ENCODE peak calls at places on chromosomes 12 and 14, in seven cellular contexts. R is SK-N-SH, Q is esophagus muscularis mucosa, H is AG04450, Y is mucosa of descending colon, P is A549, K is foreskin fibroblast. A is an unnamed sample.

GRCh38 chr14:57747036-57747435 is 118.9 kb downstream of the SLC35F4 start:
- DNase-seq in K (no peak), R (no peak), Y (peak; percentile 72), Q (no peak), P (peak; percentile 18), H (no peak), A (no peak)

GRCh38 chr14:35213869-35214387 is 78.3 kb upstream of the PSMA6 start:
- DNase-seq in P (peak; percentile 29), R (no peak), H (no peak), Y (no peak), K (peak; percentile 38), Q (no peak), A (no peak)

GRCh38 chr12:26524862-26525465 is 308.0 kb downstream of the ITPR2 start:
- DNase-seq in P (peak; percentile 43), Q (no peak), Y (peak; percentile 16), H (no peak), R (no peak), K (peak; percentile 67), A (no peak)

GRCh38 chr12:16499617-16500016 is 106.3 kb downstream of the LMO3 start:
- DNase-seq in P (no peak), Q (no peak), R (no peak), K (no peak), Y (no peak), H (no peak), A (no peak)

GRCh38 chr12:31629756-31630732 is 29.4 kb upstream of the ETFBKMT start:
- DNase-seq in K (peak; percentile 62), P (no peak), R (no peak), Q (no peak), Y (no peak), H (no peak), A (peak; percentile 32)

GRCh38 chr12:124993568-124994434 is at the start of gene BRI3BP:
- DNase-seq in Y (peak; percentile 84), Q (no peak), H (no peak), K (peak; percentile 77), P (peak; percentile 67), R (peak; percentile 91), A (no peak)

GRCh38 chr12:51836012-51836832 is 12.3 kb downstream of the FIGNL2 start:
- DNase-seq in P (no peak), H (no peak), Y (no peak), R (no peak), Q (no peak), K (no peak), A (no peak)

GRCh38 chr14:83556746-83557460 is 1973.0 kb upstream of the FLRT2 start:
- DNase-seq in Y (no peak), P (peak; percentile 11), Q (no peak), H (peak; percentile 50), R (no peak), K (peak; percentile 78), A (no peak)

GRCh38 chr12:124515981-124516380 is 51.4 kb downstream of the NCOR2 start:
- DNase-seq in Q (no peak), K (no peak), Y (no peak), H (no peak), P (no peak), R (no peak), A (no peak)

GRCh38 chr12:14416658-14417057 is 51.2 kb downstream of the ATF7IP start:
- DNase-seq in Y (no peak), H (peak; percentile 82), P (peak; percentile 22), Q (no peak), K (peak; percentile 88), R (peak; percentile 27), A (peak; percentile 77)

GRCh38 chr14:96275182-96276112 is 19.4 kb downstream of the BDKRB1 start:
- DNase-seq in K (peak; percentile 91), R (peak; percentile 78), Y (peak; percentile 83), Q (peak; percentile 91), P (peak; percentile 67), H (peak; percentile 83), A (no peak)

GRCh38 chr12:71578694-71579258 is 84.9 kb downstream of the ZFC3H1 start:
- DNase-seq in R (peak; percentile 21), Q (no peak), K (no peak), P (no peak), H (no peak), Y (no peak), A (no peak)

GRCh38 chr14:99531221-99532096 is 50.2 kb downstream of the CCNK start:
- DNase-seq in Y (no peak), H (no peak), K (peak; percentile 53), P (no peak), R (no peak), Q (no peak), A (no peak)

GRCh38 chr14:74975059-74975810 is 19.8 kb upstream of the PGF start:
- DNase-seq in Y (peak; percentile 70), H (no peak), K (no peak), P (no peak), R (no peak), Q (peak; percentile 97), A (no peak)

GRCh38 chr12:64385468-64385867 is 5.1 kb downstream of the C12orf56 start:
- DNase-seq in Y (no peak), K (peak; percentile 83), H (no peak), R (no peak), P (no peak), Q (no peak), A (no peak)

GRCh38 chr12:121189061-121189886 is 20.7 kb upstream of the P2RX4 start:
- DNase-seq in Q (no peak), K (no peak), P (no peak), R (no peak), Y (no peak), H (no peak), A (no peak)

GRCh38 chr14:37060496-37061260 is 111.7 kb downstream of the SLC25A21 start:
- DNase-seq in P (no peak), R (no peak), Y (no peak), H (no peak), K (no peak), Q (no peak), A (no peak)

GRCh38 chr12:90188857-90189256 is 480.2 kb upstream of the ATP2B1 start:
- DNase-seq in R (no peak), Q (no peak), H (no peak), K (peak; percentile 25), P (no peak), Y (no peak), A (no peak)

GRCh38 chr12:114864688-114865685 is 181.0 kb upstream of the TBX3 start:
- DNase-seq in R (no peak), Y (no peak), K (peak; percentile 25), P (no peak), H (no peak), Q (no peak), A (no peak)

GRCh38 chr12:12804432-12804886 is 8.7 kb upstream of the DDX47 start:
- DNase-seq in P (peak; percentile 88), H (peak; percentile 69), Q (no peak), R (no peak), K (peak; percentile 92), Y (no peak), A (peak; percentile 65)

GRCh38 chr14:20435454-20436362 is at the start of gene KLHL33:
- DNase-seq in Y (no peak), K (peak; percentile 36), H (no peak), Q (no peak), R (no peak), P (no peak), A (no peak)
- H3K4me3 ChIP-seq in Y (no peak within 1 kb of the TSS), K (peak within 1 kb of the TSS; percentile 24), H (no peak within 1 kb of the TSS), Q (peak within 1 kb of the TSS; percentile 47), R (no peak within 1 kb of the TSS), P (no peak within 1 kb of the TSS), A (peak within 1 kb of the TSS; percentile 22)

DNA sequence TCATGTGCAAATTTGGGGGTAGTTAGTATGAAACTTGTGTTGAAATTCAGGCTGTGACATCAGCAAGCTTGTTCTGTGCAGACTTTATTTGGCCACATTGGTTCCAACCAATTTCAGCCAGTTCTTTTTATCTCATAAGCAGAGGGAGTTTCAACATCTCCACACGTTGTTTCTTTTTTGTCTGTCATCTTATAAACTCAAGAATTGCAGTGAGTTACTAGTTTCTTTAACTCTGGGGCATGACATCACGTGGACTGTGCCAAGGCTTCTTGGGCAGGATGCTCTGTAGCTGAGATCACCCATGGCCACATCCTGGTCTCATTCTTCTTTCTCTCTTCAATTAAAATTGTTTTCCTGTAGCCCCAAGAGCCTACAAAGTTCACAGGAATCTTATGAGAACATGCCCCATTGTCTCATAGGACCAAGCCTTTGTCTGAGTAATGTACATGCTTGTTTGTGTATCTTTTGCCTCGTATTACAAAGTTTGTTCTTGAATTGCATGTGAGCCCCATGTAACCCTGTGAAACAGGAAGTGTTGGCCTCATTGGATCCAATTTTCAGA is 982.0 kb upstream of the TMEM132C start:
- DNase-seq in P (no peak), K (peak; percentile 98), R (no peak), H (peak; percentile 55), Y (no peak), Q (no peak), A (peak; percentile 99)
- H3K4me3 ChIP-seq in P (no peak overlapping the region), K (no peak overlapping the region), R (no peak overlapping the region), H (no peak overlapping the region), Y (no peak overlapping the region), Q (no peak overlapping the region), A (no peak overlapping the region)

GRCh38 chr12:6627598-6627997 is 8.2 kb downstream of the LPAR5 start:
- DNase-seq in Y (no peak), H (no peak), Q (no peak), R (no peak), K (no peak), P (no peak), A (no peak)

GRCh38 chr12:6626654-6627283 is 9.0 kb downstream of the LPAR5 start:
- DNase-seq in Y (no peak), P (no peak), R (no peak), K (no peak), H (no peak), Q (no peak), A (no peak)

GRCh38 chr12:6631549-6631961 is 4.2 kb downstream of the LPAR5 start:
- DNase-seq in Q (no peak), H (no peak), Y (peak; percentile 89), K (no peak), P (no peak), R (no peak), A (no peak)

GRCh38 chr12:6632026-6632978 is 3.5 kb downstream of the LPAR5 start:
- DNase-seq in H (no peak), Q (no peak), Y (peak; percentile 56), K (peak; percentile 28), P (no peak), R (peak; percentile 43), A (no peak)

GRCh38 chr12:6630696-6631095 is 5.1 kb downstream of the LPAR5 start:
- DNase-seq in R (peak; percentile 76), K (no peak), Q (no peak), Y (no peak), H (no peak), P (no peak), A (no peak)
- H3K4me3 ChIP-seq in R (no peak overlapping the region), K (no peak overlapping the region), Q (no peak overlapping the region), Y (no peak overlapping the region), H (no peak overlapping the region), P (no peak overlapping the region), A (no peak overlapping the region)

GRCh38 chr12:27951898-27952297 is 20.6 kb downstream of the PTHLH start:
- DNase-seq in Y (no peak), R (no peak), K (no peak), P (no peak), H (no peak), Q (no peak), A (no peak)

GRCh38 chr12:27957366-27957765 is 15.2 kb downstream of the PTHLH start:
- DNase-seq in R (no peak), H (no peak), Y (no peak), Q (no peak), P (no peak), K (no peak), A (no peak)

DNA sequence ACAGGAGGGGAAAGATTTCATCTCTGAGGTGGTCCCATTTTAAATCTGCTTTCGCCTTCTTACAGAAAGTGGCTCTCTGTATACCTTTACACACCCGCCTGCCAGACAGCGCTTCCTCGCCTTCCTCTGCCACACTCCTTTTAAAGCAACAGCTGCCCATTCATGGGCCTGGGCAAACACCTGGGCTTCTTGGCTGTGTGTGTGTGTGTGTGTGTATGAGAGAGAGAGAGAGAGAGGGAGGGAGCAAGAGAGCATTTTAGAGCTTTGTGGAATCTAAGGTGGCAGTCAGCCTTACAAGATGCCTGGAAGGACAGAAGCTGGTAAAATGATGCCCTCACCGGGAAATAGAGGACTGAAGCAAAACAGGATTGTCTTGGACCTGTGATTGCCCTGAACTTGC is 20.0 kb downstream of the PTHLH start:
- DNase-seq in K (no peak), P (no peak), H (no peak), R (no peak), Y (no peak), Q (no peak), A (no peak)
- H3K4me3 ChIP-seq in K (no peak overlapping the region), P (no peak overlapping the region), H (no peak overlapping the region), R (no peak overlapping the region), Y (no peak overlapping the region), Q (no peak overlapping the region), A (no peak overlapping the region)

A was measured in skeletal muscle cell.